ENCODE peak calls at places on chromosomes 12 and 14, in nine cellular contexts. N is sciatic nerve, G is astrocyte of the spinal cord, L is lower lobe of right lung, S is T-helper 2 cell, P is amniotic epithelial cell, D is LoVo, C is AG08396, W is AG04449. E is an unnamed sample.

GRCh38 chr12:3683670-3684069 is 69.2 kb downstream of the CRACR2A start:
- DNase-seq in N (no peak), G (peak), L (no peak), S (no peak), P (peak), D (no peak), C (no peak), W (no peak), E (peak)

GRCh38 chr14:101473045-101473729 is 88.1 kb upstream of the DIO3 start:
- DNase-seq in N (peak), G (no peak), L (no peak), S (no peak), P (no peak), D (no peak), C (no peak), W (no peak), E (no peak)

GRCh38 chr12:179131-179884 is 34.6 kb downstream of the SLC6A12 start:
- DNase-seq in N (no peak), G (no peak), L (no peak), S (no peak), P (no peak), D (no peak), C (no peak), W (no peak), E (no peak)

GRCh38 chr12:45727301-45727993 is 2.1 kb upstream of the ARID2 start:
- DNase-seq in N (peak), G (peak), L (peak), S (peak), P (peak), D (peak), C (peak), W (peak), E (peak)

GRCh38 chr14:69129264-69129880 is 23.5 kb downstream of the DCAF5 start:
- DNase-seq in N (peak), G (peak), L (peak), S (peak), P (peak), D (peak), C (peak), W (peak), E (peak)

GRCh38 chr14:95490727-95491451 is 25.6 kb downstream of the SYNE3 start:
- DNase-seq in N (no peak), G (no peak), L (no peak), S (no peak), P (no peak), D (peak), C (no peak), W (no peak), E (no peak)

GRCh38 chr12:14111230-14111865 is 129.9 kb upstream of the GRIN2B start:
- DNase-seq in N (no peak), G (no peak), L (no peak), S (no peak), P (no peak), D (no peak), C (no peak), W (no peak), E (no peak)

GRCh38 chr14:88895116-88895515 is 70.7 kb downstream of the TTC8 start:
- DNase-seq in N (no peak), G (peak), L (no peak), S (no peak), P (peak), D (no peak), C (peak), W (peak), E (peak)

GRCh38 chr12:89080797-89081470 is 271.4 kb downstream of the DUSP6 start:
- DNase-seq in N (no peak), G (no peak), L (no peak), S (no peak), P (no peak), D (no peak), C (no peak), W (no peak), E (no peak)

GRCh38 chr12:12016284-12017100 is 54.2 kb upstream of the BCL2L14 start:
- DNase-seq in N (no peak), G (no peak), L (no peak), S (no peak), P (peak), D (no peak), C (no peak), W (no peak), E (no peak)

GRCh38 chr12:58364389-58365086 is 423.2 kb downstream of the ATP23 start:
- DNase-seq in N (no peak), G (peak), L (no peak), S (no peak), P (peak), D (peak), C (peak), W (peak), E (peak)

GRCh38 chr14:95348395-95349080 is 28.8 kb upstream of the CLMN start:
- DNase-seq in N (no peak), G (no peak), L (no peak), S (no peak), P (no peak), D (no peak), C (no peak), W (no peak), E (no peak)

GRCh38 chr12:29149691-29150382 is 759 bp downstream of the FAR2 start:
- DNase-seq in N (no peak), G (no peak), L (no peak), S (no peak), P (no peak), D (no peak), C (no peak), W (no peak), E (no peak)

GRCh38 chr12:117521327-117521726 is 159.9 kb upstream of the NOS1 start:
- DNase-seq in N (no peak), G (no peak), L (no peak), S (no peak), P (no peak), D (no peak), C (no peak), W (no peak), E (no peak)

GRCh38 chr12:70080577-70080976 is 162.7 kb upstream of the CNOT2 start:
- DNase-seq in N (no peak), G (no peak), L (no peak), S (no peak), P (no peak), D (no peak), C (no peak), W (no peak), E (no peak)

GRCh38 chr14:105166571-105167302 is 1.8 kb downstream of the JAG2 start:
- DNase-seq in N (no peak), G (no peak), L (no peak), S (no peak), P (no peak), D (no peak), C (no peak), W (no peak), E (no peak)

GRCh38 chr14:50062438-50063039 is 53.8 kb downstream of the VCPKMT start:
- DNase-seq in N (peak), G (peak), L (no peak), S (peak), P (peak), D (peak), C (peak), W (no peak), E (peak)

GRCh38 chr14:101492716-101493115 is 68.6 kb upstream of the DIO3 start:
- DNase-seq in N (peak), G (no peak), L (peak), S (no peak), P (no peak), D (no peak), C (no peak), W (no peak), E (no peak)

GRCh38 chr12:54222609-54223008 is 33.8 kb upstream of the SMUG1 start:
- DNase-seq in N (no peak), G (peak), L (no peak), S (no peak), P (peak), D (peak), C (peak), W (peak), E (peak)

GRCh38 chr14:80959448-80960006 is 4.1 kb downstream of the TSHR start:
- DNase-seq in N (no peak), G (no peak), L (no peak), S (peak), P (no peak), D (no peak), C (no peak), W (no peak), E (no peak)

GRCh38 chr12:81992461-81992860 is 233.3 kb upstream of the PPFIA2 start:
- DNase-seq in N (no peak), G (peak), L (no peak), S (no peak), P (no peak), D (no peak), C (no peak), W (no peak), E (peak)

GRCh38 chr12:26726956-26727355 is 106.0 kb downstream of the ITPR2 start:
- DNase-seq in N (no peak), G (peak), L (no peak), S (no peak), P (no peak), D (no peak), C (no peak), W (no peak), E (no peak)

GRCh38 chr14:45065540-45065939 is 18.4 kb upstream of the PRPF39 start:
- DNase-seq in N (no peak), G (no peak), L (no peak), S (no peak), P (peak), D (no peak), C (no peak), W (no peak), E (no peak)

GRCh38 chr12:42936991-42937390 is 347.4 kb upstream of the PRICKLE1 start:
- DNase-seq in N (no peak), G (no peak), L (no peak), S (no peak), P (no peak), D (no peak), C (no peak), W (no peak), E (no peak)

GRCh38 chr12:67592228-67593011 is 56.1 kb upstream of the DYRK2 start:
- DNase-seq in N (no peak), G (peak), L (no peak), S (no peak), P (peak), D (peak), C (peak), W (peak), E (peak)

GRCh38 chr12:27924350-27925140 is 48.0 kb downstream of the PTHLH start:
- DNase-seq in N (no peak), G (peak), L (no peak), S (no peak), P (peak), D (no peak), C (no peak), W (no peak), E (no peak)

GRCh38 chr12:95547522-95548055 is 3.7 kb downstream of the USP44 start:
- DNase-seq in N (no peak), G (peak), L (no peak), S (no peak), P (peak), D (no peak), C (peak), W (no peak), E (no peak)

GRCh38 chr14:105023791-105024480 is 3.1 kb upstream of the CDCA4 start:
- DNase-seq in N (no peak), G (peak), L (no peak), S (no peak), P (peak), D (no peak), C (peak), W (no peak), E (peak)

GRCh38 chr12:12561305-12562015 is 1.2 kb downstream of the DUSP16 start:
- DNase-seq in N (peak), G (peak), L (peak), S (peak), P (peak), D (peak), C (peak), W (no peak), E (peak)

GRCh38 chr14:74706101-74706500 is 6.8 kb downstream of the AREL1 start:
- DNase-seq in N (no peak), G (peak), L (no peak), S (no peak), P (no peak), D (no peak), C (no peak), W (no peak), E (no peak)

GRCh38 chr14:68886109-68886434 is 93.0 kb downstream of the ACTN1 start:
- DNase-seq in N (no peak), G (no peak), L (no peak), S (no peak), P (no peak), D (no peak), C (no peak), W (no peak), E (no peak)

GRCh38 chr12:19018302-19018980 is 111.1 kb upstream of the PLEKHA5 start:
- DNase-seq in N (no peak), G (peak), L (no peak), S (no peak), P (peak), D (peak), C (peak), W (peak), E (peak)

GRCh38 chr12:92492291-92492690 is 210.5 kb upstream of the PLEKHG7 start:
- DNase-seq in N (no peak), G (no peak), L (no peak), S (no peak), P (no peak), D (no peak), C (no peak), W (no peak), E (no peak)

GRCh38 chr12:6960291-6961277 is 9.4 kb downstream of the PTPN6 start:
- DNase-seq in N (peak), G (peak), L (no peak), S (no peak), P (peak), D (no peak), C (no peak), W (no peak), E (peak)

GRCh38 chr12:31235868-31236395 is 90.0 kb downstream of the SINHCAF start:
- DNase-seq in N (no peak), G (no peak), L (no peak), S (no peak), P (no peak), D (no peak), C (no peak), W (no peak), E (no peak)

GRCh38 chr14:66074546-66074945 is 411.6 kb upstream of the CCDC196 start:
- DNase-seq in N (no peak), G (no peak), L (no peak), S (no peak), P (no peak), D (no peak), C (no peak), W (no peak), E (no peak)

GRCh38 chr14:103705158-103705523 is 10.1 kb downstream of the XRCC3 start:
- DNase-seq in N (no peak), G (no peak), L (peak), S (no peak), P (no peak), D (no peak), C (no peak), W (no peak), E (no peak)

GRCh38 chr12:98465505-98465904 is 49.9 kb upstream of the TMPO start:
- DNase-seq in N (no peak), G (no peak), L (no peak), S (no peak), P (no peak), D (no peak), C (no peak), W (no peak), E (no peak)

E was measured in brain microvascular endothelial cell.